ENCODE peak calls at places on chromosome 16, in four cellular contexts. P is naive thymus-derived CD4-positive, alpha-beta T cell; F is A549; T is kidney glomerular epithelial cell. D is an unnamed sample.

GRCh38 chr16:10045291-10045775 is 136.9 kb downstream of the GRIN2A start:
- DNase-seq in P (no peak), F (no peak), T (no peak), D (no peak)

GRCh38 chr16:81901483-81901882 is 109.8 kb downstream of the SDR42E1 start:
- DNase-seq in T (no peak), P (no peak), F (no peak), D (no peak)

GRCh38 chr16:4769306-4769638 is 2.3 kb upstream of the ZNF500 start:
- DNase-seq in T (no peak), F (no peak), P (no peak), D (no peak)

GRCh38 chr16:83513006-83513755 is 294.6 kb upstream of the HSBP1 start:
- DNase-seq in F (no peak), T (peak), P (no peak), D (peak)

GRCh38 chr16:67884684-67885083 is at the start of gene NRN1L:
- DNase-seq in F (no peak), T (no peak), P (no peak), D (no peak)

GRCh38 chr16:56518435-56518834 is 1.4 kb downstream of the BBS2 start:
- DNase-seq in F (no peak), P (no peak), T (no peak), D (peak)

GRCh38 chr16:74297296-74297665 is 667 bp downstream of the PSMD7 start:
- DNase-seq in F (no peak), T (no peak), P (no peak), D (no peak)

GRCh38 chr16:83651871-83652270 is 155.9 kb upstream of the HSBP1 start:
- DNase-seq in T (no peak), F (no peak), P (no peak), D (no peak)

GRCh38 chr16:6643083-6643686 is 689.5 kb upstream of the RBFOX1 start:
- DNase-seq in F (peak), T (peak), P (peak), D (peak)

GRCh38 chr16:57013268-57013667 is 23.9 kb downstream of the NLRC5 start:
- DNase-seq in F (no peak), P (no peak), T (peak), D (no peak)

GRCh38 chr16:55569025-55569424 is 2.5 kb downstream of the CAPNS2 start:
- DNase-seq in P (no peak), F (no peak), T (no peak), D (no peak)

GRCh38 chr16:57115504-57116182 is 23.3 kb downstream of the CPNE2 start:
- DNase-seq in F (no peak), P (no peak), T (no peak), D (no peak)

GRCh38 chr16:15701975-15702970 is 52.2 kb downstream of the NDE1 start:
- DNase-seq in T (no peak), P (no peak), F (no peak), D (no peak)

GRCh38 chr16:50989047-50989446 is 162.0 kb downstream of the SALL1 start:
- DNase-seq in F (no peak), P (no peak), T (no peak), D (no peak)

GRCh38 chr16:11510178-11510973 is 76.3 kb downstream of the LITAF start:
- DNase-seq in T (no peak), F (no peak), P (no peak), D (no peak)

GRCh38 chr16:20899503-20900298 is 457 bp downstream of the DCUN1D3 start:
- DNase-seq in P (no peak), F (peak), T (peak), D (no peak)

GRCh38 chr16:57540387-57540786 is 2.1 kb upstream of the ADGRG5 start:
- DNase-seq in T (no peak), F (no peak), P (no peak), D (no peak)

GRCh38 chr16:89320717-89321501 is 103.4 kb downstream of the ZNF778 start:
- DNase-seq in T (peak), P (no peak), F (peak), D (no peak)

GRCh38 chr16:70725912-70726828 is 40.3 kb upstream of the MTSS2 start:
- DNase-seq in F (no peak), T (no peak), P (no peak), D (no peak)

GRCh38 chr16:57422026-57422944 is 17.7 kb downstream of the CCL17 start:
- DNase-seq in P (no peak), T (peak), F (peak), D (no peak)

GRCh38 chr16:58299757-58300349 is 5.0 kb upstream of the PRSS54 start:
- DNase-seq in P (peak), T (no peak), F (peak), D (no peak)

GRCh38 chr16:60582528-60582927 is 1453.7 kb downstream of the CDH8 start:
- DNase-seq in P (no peak), F (no peak), T (no peak), D (no peak)

GRCh38 chr16:4113358-4114256 is 2.6 kb downstream of the ADCY9 start:
- DNase-seq in T (no peak), F (no peak), P (no peak), D (no peak)

GRCh38 chr16:30956601-30957455 is 726 bp upstream of the SETD1A start:
- DNase-seq in T (peak), P (peak), F (peak), D (peak)

GRCh38 chr16:49179714-49180330 is 101.8 kb downstream of the CBLN1 start:
- DNase-seq in T (no peak), F (no peak), P (no peak), D (no peak)

GRCh38 chr16:75632857-75633256 is 9.8 kb upstream of the ADAT1 start:
- DNase-seq in P (no peak), F (no peak), T (no peak), D (no peak)

GRCh38 chr16:59527206-59527997 is 793.3 kb upstream of the GOT2 start:
- DNase-seq in P (no peak), T (no peak), F (peak), D (no peak)

GRCh38 chr16:80526418-80527061 is 14.3 kb upstream of the DYNLRB2 start:
- DNase-seq in T (peak), F (peak), P (peak), D (no peak)

GRCh38 chr16:14302399-14303181 is 231.5 kb downstream of the MRTFB start:
- DNase-seq in P (peak), T (no peak), F (peak), D (no peak)